ENCODE peak calls at places on chromosomes 11 and 22, in six cellular contexts. L, W, M, Q, J and T are unnamed samples.

GRCh38 chr22:26406118-26406517 is 22.9 kb upstream of the ASPHD2 start:
- DNase-seq in L (no peak), W (no peak), Q (no peak), J (no peak), M (no peak), T (no peak)

GRCh38 chr22:42808516-42808915 is 48.6 kb downstream of the ARFGAP3 start:
- DNase-seq in L (no peak), J (no peak), M (no peak), Q (no peak), W (peak), T (no peak)

GRCh38 chr11:102762414-102762813 is 18.0 kb downstream of the MMP10 start:
- DNase-seq in W (no peak), L (no peak), J (no peak), M (no peak), Q (no peak), T (no peak)

GRCh38 chr22:50010676-50011446 is 1.7 kb downstream of the IL17REL start:
- DNase-seq in Q (peak), M (no peak), J (no peak), W (no peak), L (peak), T (no peak)

GRCh38 chr11:110710520-110711381 is 1.5 kb downstream of the ARHGAP20 start:
- DNase-seq in Q (no peak), L (no peak), J (no peak), M (no peak), W (peak), T (peak)

GRCh38 chr11:7252683-7253213 is 1.0 kb downstream of the SYT9 start:
- DNase-seq in Q (no peak), J (no peak), W (no peak), L (peak), M (no peak), T (no peak)

GRCh38 chr11:56716379-56716854 is 17.5 kb downstream of the OR9G1 start:
- DNase-seq in M (no peak), L (no peak), W (no peak), J (no peak), Q (no peak), T (no peak)

GRCh38 chr11:95108159-95108611 is 18.5 kb downstream of the ENDOD1 start:
- DNase-seq in L (no peak), M (no peak), W (no peak), J (no peak), Q (no peak), T (no peak)

GRCh38 chr11:114289779-114290178 is 6.4 kb upstream of the NNMT start:
- DNase-seq in M (no peak), Q (no peak), J (no peak), W (no peak), L (no peak), T (no peak)

GRCh38 chr11:9738126-9738525 is 74.2 kb downstream of the SWAP70 start:
- DNase-seq in M (peak), W (peak), L (no peak), J (no peak), Q (no peak), T (no peak)

GRCh38 chr11:36308577-36308976 is 12.5 kb downstream of the PRR5L start:
- DNase-seq in M (no peak), J (no peak), Q (no peak), W (no peak), L (no peak), T (no peak)

DNA sequence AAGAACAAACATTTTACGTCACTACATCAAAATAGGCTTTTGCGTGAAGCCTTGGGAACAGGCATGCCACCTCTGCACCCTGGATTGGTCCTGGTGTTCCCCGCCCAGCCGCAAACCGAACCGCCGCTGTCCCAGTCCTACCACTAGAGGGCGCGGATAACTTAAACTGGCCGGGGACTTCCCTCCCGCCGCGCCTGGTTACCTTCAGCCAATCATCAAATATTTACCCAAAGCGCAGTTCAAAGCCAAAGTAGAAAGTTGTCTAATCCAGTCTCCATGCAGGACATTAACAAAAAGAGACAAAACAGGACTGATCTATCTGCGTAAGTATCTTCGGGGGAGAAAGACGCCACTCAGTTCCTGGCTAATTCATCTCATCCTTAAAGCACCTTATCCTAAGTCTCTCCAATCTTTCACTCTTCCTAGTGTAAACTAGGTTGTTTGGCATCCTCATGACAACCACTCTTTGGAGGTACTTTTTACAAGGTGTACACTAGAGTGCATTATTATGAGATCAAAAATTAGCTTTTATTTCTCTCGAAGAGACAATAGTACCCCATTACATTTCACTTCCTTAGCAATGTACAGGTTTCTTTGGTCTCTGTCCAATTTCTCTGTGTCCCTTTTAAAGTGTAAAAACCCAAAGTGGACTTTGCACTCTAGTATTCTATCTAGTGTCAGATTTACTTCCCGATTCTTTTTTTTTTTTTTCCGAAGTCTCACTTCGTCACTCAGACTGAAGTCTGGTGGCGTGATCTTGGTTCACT is 3.9 kb upstream of the CRY2 start:
- DNase-seq in J (peak), L (peak), Q (peak), M (peak), W (peak), T (peak)
- H3K4me3 ChIP-seq in J (peak), L (no peak), Q (peak), M (peak), W (peak), T (peak)

DNA sequence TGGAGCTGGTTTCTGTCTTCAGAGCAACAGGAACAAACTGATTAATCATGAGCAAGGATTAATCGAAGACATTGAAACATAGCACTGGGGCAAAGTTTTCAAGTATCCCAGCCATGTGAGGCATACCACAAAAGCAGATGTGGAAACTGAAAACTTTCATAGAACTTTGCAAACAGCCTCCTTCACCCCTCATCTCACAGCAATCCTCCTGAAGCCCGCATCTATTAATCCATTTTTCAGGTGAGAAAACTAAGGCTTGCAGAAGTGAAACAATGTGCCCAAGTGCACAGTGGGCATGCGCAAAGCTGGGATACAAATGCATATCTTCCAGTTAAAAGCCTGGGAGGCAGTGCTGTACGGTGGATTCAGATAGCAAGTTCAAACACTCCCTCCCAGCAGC is 58.6 kb upstream of the HMGXB4 start:
- DNase-seq in L (no peak), Q (no peak), W (no peak), J (no peak), M (no peak), T (no peak)
- H3K27ac ChIP-seq in L (no peak), Q (no peak), W (no peak), J (no peak), M (no peak), T (no peak)

GRCh38 chr11:27455667-27456066 is 16.9 kb downstream of the LGR4 start:
- DNase-seq in L (no peak), J (no peak), M (no peak), Q (no peak), W (no peak), T (no peak)

GRCh38 chr11:27447288-27447914 is 25.2 kb downstream of the LGR4 start:
- DNase-seq in M (no peak), W (no peak), Q (no peak), L (no peak), J (no peak), T (no peak)

GRCh38 chr11:27453701-27454100 is 18.9 kb downstream of the LGR4 start:
- DNase-seq in Q (no peak), W (no peak), J (no peak), L (no peak), M (no peak), T (no peak)

GRCh38 chr11:27452147-27452546 is 20.4 kb downstream of the LGR4 start:
- DNase-seq in Q (no peak), J (no peak), L (no peak), M (no peak), W (no peak), T (no peak)

DNA sequence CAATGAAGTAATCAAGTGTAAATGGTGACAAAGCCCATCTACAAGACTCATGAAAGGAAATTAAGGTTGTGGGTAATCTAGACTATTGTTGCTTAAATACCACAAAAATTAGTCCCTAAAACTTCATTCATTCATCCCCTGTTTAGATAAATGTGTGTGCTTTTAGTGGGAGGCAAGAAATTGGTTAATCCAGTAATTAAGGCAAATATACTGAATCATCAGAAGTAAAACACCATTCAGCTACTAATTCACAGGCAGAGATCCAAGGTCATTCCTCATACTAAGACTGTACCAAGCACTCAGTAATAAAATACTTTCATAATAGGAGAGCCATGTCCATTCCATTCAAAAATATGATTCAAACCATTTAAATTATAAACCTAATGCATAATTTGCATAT is 21.1 kb downstream of the LGR4 start:
- DNase-seq in L (no peak), M (no peak), Q (no peak), W (no peak), J (no peak), T (no peak)
- H3K4me3 ChIP-seq in L (no peak), M (no peak), Q (no peak), W (no peak), J (no peak), T (no peak)

GRCh38 chr22:36968249-36968964 is 50.8 kb downstream of the TST start:
- DNase-seq in M (no peak), J (no peak), L (no peak), Q (no peak), W (no peak), T (no peak)
- H3K27ac ChIP-seq in M (no peak), J (no peak), L (no peak), Q (no peak), W (no peak), T (no peak)